ENCODE peak calls at places on chromosomes 2 and 18, in nine cellular contexts. K is suprapubic skin, H is heart left ventricle, J is Peyer's patch, C is A549, U is transverse colon, B is IMR-90, L is ovary, Q is spleen. I is an unnamed sample.

GRCh38 chr18:57542801-57543427 is 43.6 kb downstream of the FECH start:
- DNase-seq in H (no peak), K (no peak), J (no peak), U (no peak), L (no peak), B (peak; percentile 65), Q (no peak), C (no peak), I (no peak)

GRCh38 chr18:33804258-33804657 is 226.2 kb downstream of the ASXL3 start:
- DNase-seq in L (no peak), K (no peak), U (no peak), B (peak; percentile 63), H (no peak), J (no peak), Q (no peak), C (no peak), I (no peak)

GRCh38 chr2:241315879-241316700 is at the start of gene SEPTIN2:
- DNase-seq in H (peak; percentile 88), Q (peak; percentile 98), B (peak; percentile 28), J (no peak), C (peak; percentile 36), U (peak; percentile 78), K (peak; percentile 91), L (no peak), I (peak; percentile 72)

GRCh38 chr2:9112079-9112721 is 94.4 kb upstream of the ASAP2 start:
- DNase-seq in L (peak; percentile 85), B (peak; percentile 96), H (no peak), J (no peak), Q (no peak), C (peak; percentile 54), K (no peak), U (no peak), I (no peak)

GRCh38 chr2:77016481-77016880 is 505.7 kb downstream of the LRRTM4 start:
- DNase-seq in B (no peak), L (no peak), C (no peak), H (no peak), J (no peak), K (no peak), Q (no peak), U (no peak), I (no peak)

GRCh38 chr2:13768274-13768673 is 864.2 kb upstream of the LRATD1 start:
- DNase-seq in H (no peak), Q (no peak), L (no peak), U (no peak), C (no peak), B (no peak), J (no peak), K (no peak), I (no peak)

GRCh38 chr2:230137902-230138539 is 69.3 kb upstream of the SLC16A14 start:
- DNase-seq in U (no peak), L (no peak), H (no peak), C (no peak), K (no peak), J (no peak), Q (no peak), B (peak; percentile 22), I (no peak)

GRCh38 chr2:85435986-85436835 is 17.7 kb downstream of the SH2D6 start:
- DNase-seq in K (no peak), H (no peak), L (no peak), Q (no peak), C (no peak), J (no peak), B (no peak), U (no peak), I (no peak)

GRCh38 chr2:135600915-135601314 is 69.6 kb downstream of the R3HDM1 start:
- DNase-seq in H (no peak), U (no peak), L (no peak), J (no peak), Q (no peak), B (peak; percentile 28), C (no peak), K (no peak), I (no peak)

GRCh38 chr18:69774831-69775230 is 172.8 kb downstream of the CD226 start:
- DNase-seq in K (no peak), U (no peak), L (no peak), C (no peak), Q (no peak), J (no peak), B (peak; percentile 16), H (no peak), I (no peak)

GRCh38 chr18:45343365-45343764 is 271.9 kb upstream of the SLC14A2 start:
- DNase-seq in C (no peak), B (no peak), Q (no peak), U (no peak), L (no peak), H (no peak), J (no peak), K (no peak), I (no peak)

GRCh38 chr18:45342166-45342565 is 273.1 kb upstream of the SLC14A2 start:
- DNase-seq in K (no peak), Q (no peak), C (no peak), U (no peak), H (no peak), J (no peak), B (no peak), L (no peak), I (no peak)

GRCh38 chr18:45341454-45341853 is 273.8 kb upstream of the SLC14A2 start:
- DNase-seq in L (no peak), B (no peak), C (no peak), H (no peak), Q (no peak), U (no peak), J (no peak), K (no peak), I (no peak)

GRCh38 chr18:45340884-45341283 is 274.4 kb upstream of the SLC14A2 start:
- DNase-seq in C (no peak), J (no peak), K (no peak), B (no peak), Q (no peak), U (no peak), L (no peak), H (no peak), I (no peak)

DNA sequence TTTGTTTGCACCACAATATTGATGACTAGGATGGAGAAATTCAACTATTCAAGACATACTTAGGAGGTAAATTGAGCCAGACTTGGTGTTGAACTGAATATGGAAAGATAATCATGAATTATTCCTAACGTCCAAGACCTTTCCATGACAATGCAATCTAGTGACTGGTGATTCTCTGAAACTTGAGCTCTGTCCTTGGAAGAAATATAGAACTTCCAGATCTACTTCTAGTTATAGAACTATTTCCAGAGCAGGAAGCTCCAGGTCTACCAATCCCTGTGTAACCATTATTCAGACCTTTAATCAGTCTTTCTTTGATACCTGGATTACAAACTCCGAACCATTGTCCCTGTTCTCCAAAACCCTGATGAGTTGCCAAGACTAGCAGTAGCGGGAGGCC is 272.6 kb upstream of the SLC14A2 start:
- DNase-seq in C (no peak), L (no peak), J (no peak), U (no peak), H (no peak), Q (no peak), K (no peak), B (no peak), I (no peak)
- TF ChIP-seq POLR2A in C (no peak), L (no peak), J (no peak), U (no peak), H (no peak), Q (no peak), K (no peak), B (no peak), I (no peak)

DNA sequence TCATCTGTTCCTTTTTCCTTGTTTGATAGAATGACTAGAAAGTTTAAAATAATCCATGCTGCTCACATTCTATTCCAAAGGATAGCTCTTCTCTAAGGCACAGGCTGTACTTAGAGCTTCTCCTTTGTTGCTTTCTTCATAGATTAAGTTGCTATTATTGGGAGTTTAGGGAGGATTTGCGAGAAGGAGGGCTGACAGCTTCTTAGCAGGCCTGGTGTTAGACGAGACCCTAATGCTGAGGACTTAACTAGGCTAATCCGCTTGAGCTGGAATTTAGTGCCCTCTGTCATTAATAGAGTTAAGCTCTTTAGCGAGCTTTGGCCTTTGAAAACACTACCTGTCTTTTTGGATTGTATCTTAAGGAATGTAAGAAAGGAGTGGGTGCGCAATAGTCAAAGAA is 81.3 kb downstream of the MOGAT1 start:
- DNase-seq in L (no peak), U (no peak), Q (no peak), H (no peak), C (no peak), B (no peak), J (no peak), K (no peak), I (no peak)
- H3K4me1 ChIP-seq in L (peaks cover 8% of the 10 kb centered on the region), U (peaks cover 6% of the 10 kb centered on the region), Q (no peaks in the 10 kb centered on the region), H (peaks cover 12% of the 10 kb centered on the region), C (peaks cover 17% of the 10 kb centered on the region), B (peaks cover 11% of the 10 kb centered on the region), J (peaks cover 7% of the 10 kb centered on the region), K (no peaks in the 10 kb centered on the region), I (peaks cover 22% of the 10 kb centered on the region)

DNA sequence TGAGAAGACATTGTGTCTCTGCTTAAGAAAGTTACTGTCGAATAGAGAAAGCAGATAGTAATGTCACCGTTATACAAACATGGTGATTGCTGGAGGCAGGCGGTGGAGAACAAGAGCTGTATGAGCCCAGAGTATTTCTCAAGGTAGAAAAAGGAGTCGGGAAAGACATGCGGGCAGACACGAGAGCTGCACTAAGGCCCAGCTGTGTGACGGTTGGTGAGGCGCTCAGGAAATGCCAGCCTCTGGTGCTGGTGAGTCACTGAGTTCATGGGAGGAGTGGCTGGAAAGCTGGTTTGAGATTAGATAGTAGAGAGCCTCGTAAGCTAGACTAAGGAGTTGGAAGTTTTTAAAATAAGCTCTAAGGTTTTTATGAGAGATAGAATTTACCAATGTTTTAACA is 390.9 kb upstream of the TRIB2 start:
- DNase-seq in H (no peak), C (no peak), B (peak; percentile 65), U (no peak), Q (no peak), L (no peak), J (no peak), K (no peak), I (no peak)
- TF ChIP-seq POLR2A in H (no peak), C (no peak), B (no peak), U (no peak), Q (no peak), L (no peak), J (no peak), K (no peak), I (no peak)

GRCh38 chr18:35458271-35458670 is 39.5 kb downstream of the INO80C start:
- DNase-seq in H (no peak), K (no peak), Q (no peak), U (no peak), B (no peak), C (no peak), L (no peak), J (no peak), I (no peak)
- H3K4me1 ChIP-seq in H (peaks cover 39% of the 10 kb centered on the region), K (peaks cover 16% of the 10 kb centered on the region), Q (peaks cover 15% of the 10 kb centered on the region), U (peaks cover 7% of the 10 kb centered on the region), B (peaks cover 28% of the 10 kb centered on the region), C (peaks cover 89% of the 10 kb centered on the region), L (no peaks in the 10 kb centered on the region), J (peaks cover 19% of the 10 kb centered on the region), I (peaks cover 84% of the 10 kb centered on the region)

GRCh38 chr18:12327510-12328178 is 19.6 kb downstream of the TUBB6 start:
- DNase-seq in C (peak; percentile 77), J (peak; percentile 84), H (peak; percentile 86), Q (peak; percentile 90), B (peak; percentile 69), U (peak; percentile 81), K (peak; percentile 88), L (peak; percentile 61), I (no peak)
- TF ChIP-seq POLR2A in C (no peak), J (no peak), H (no peak), Q (no peak), B (peak; percentile 61), U (no peak), K (no peak), L (no peak), I (no peak)

GRCh38 chr2:68769586-68770270 is 35.1 kb downstream of the ARHGAP25 start:
- DNase-seq in J (no peak), H (no peak), L (no peak), C (no peak), B (no peak), U (no peak), Q (no peak), K (no peak), I (no peak)
- H3K4me1 ChIP-seq in J (peaks cover 19% of the 10 kb centered on the region), H (peaks cover 25% of the 10 kb centered on the region), L (peaks cover 22% of the 10 kb centered on the region), C (no peaks in the 10 kb centered on the region), B (peaks cover 29% of the 10 kb centered on the region), U (peaks cover 27% of the 10 kb centered on the region), Q (peaks cover 100% of the 10 kb centered on the region), K (peaks cover 31% of the 10 kb centered on the region), I (peaks cover 5% of the 10 kb centered on the region)